ENCODE peak calls at places on chromosomes 7 and 10, in seven cellular contexts. E is RWPE2; F is lower lobe of right lung; R is brain microvascular endothelial cell; W is CD8-positive, alpha-beta T cell; X is heart right ventricle; M is DND-41. P is an unnamed sample.

GRCh38 chr10:119120413-119120867 is 16.5 kb downstream of the DENND10 start:
- DNase-seq in E (no peak), F (no peak), R (no peak), W (no peak), X (no peak), M (no peak), P (no peak)

GRCh38 chr7:134449596-134450194 is 9.2 kb downstream of the AKR1B1 start:
- DNase-seq in E (no peak), F (no peak), R (no peak), W (no peak), X (no peak), M (no peak), P (no peak)

GRCh38 chr10:123766761-123767160 is 100.6 kb downstream of the GPR26 start:
- DNase-seq in E (no peak), F (no peak), R (no peak), W (no peak), X (no peak), M (no peak), P (no peak)

GRCh38 chr7:48251766-48252165 is 80.5 kb downstream of the ABCA13 start:
- DNase-seq in E (no peak), F (no peak), R (no peak), W (no peak), X (no peak), M (no peak), P (no peak)

GRCh38 chr10:70250956-70251680 is 17.9 kb upstream of the PPA1 start:
- DNase-seq in E (no peak), F (no peak), R (no peak), W (no peak), X (no peak), M (no peak), P (no peak)

GRCh38 chr7:157502701-157503111 is 165.9 kb downstream of the DNAJB6 start:
- DNase-seq in E (no peak), F (no peak), R (peak), W (peak), X (peak), M (no peak), P (peak)

GRCh38 chr7:21617916-21618390 is 75.1 kb downstream of the DNAH11 start:
- DNase-seq in E (peak), F (peak), R (peak), W (no peak), X (peak), M (no peak), P (no peak)

GRCh38 chr10:3542185-3542611 is 242.8 kb downstream of the KLF6 start:
- DNase-seq in E (no peak), F (no peak), R (peak), W (no peak), X (no peak), M (no peak), P (no peak)

GRCh38 chr7:6155596-6155995 is 116.8 kb downstream of the CYTH3 start:
- DNase-seq in E (no peak), F (no peak), R (no peak), W (no peak), X (no peak), M (no peak), P (no peak)

GRCh38 chr10:31782701-31783100 is 145.9 kb downstream of the ARHGAP12 start:
- DNase-seq in E (no peak), F (no peak), R (no peak), W (no peak), X (no peak), M (no peak), P (no peak)

GRCh38 chr7:101516849-101517248 is 112.2 kb downstream of the MYL10 start:
- DNase-seq in E (no peak), F (no peak), R (no peak), W (no peak), X (no peak), M (no peak), P (no peak)

GRCh38 chr7:100689230-100690135 is 4.6 kb downstream of the GIGYF1 start:
- DNase-seq in E (no peak), F (no peak), R (no peak), W (no peak), X (no peak), M (no peak), P (no peak)

GRCh38 chr7:44158873-44159631 is 17.9 kb upstream of the MYL7 start:
- DNase-seq in E (no peak), F (no peak), R (no peak), W (no peak), X (no peak), M (no peak), P (no peak)

GRCh38 chr7:50614721-50615518 is 49.7 kb upstream of the DDC start:
- DNase-seq in E (no peak), F (no peak), R (no peak), W (no peak), X (no peak), M (peak), P (peak)

GRCh38 chr10:110404374-110404773 is 93.3 kb upstream of the DUSP5 start:
- DNase-seq in E (no peak), F (no peak), R (no peak), W (no peak), X (no peak), M (no peak), P (no peak)

GRCh38 chr7:155342313-155342712 is 44.6 kb downstream of the INSIG1 start:
- DNase-seq in E (no peak), F (peak), R (no peak), W (no peak), X (no peak), M (no peak), P (no peak)

GRCh38 chr10:46019541-46020343 is 10.7 kb downstream of the NCOA4 start:
- DNase-seq in E (no peak), F (no peak), R (no peak), W (no peak), X (peak), M (no peak), P (peak)

GRCh38 chr7:10034843-10035556 is 938.7 kb upstream of the PHF14 start:
- DNase-seq in E (no peak), F (no peak), R (no peak), W (no peak), X (no peak), M (no peak), P (no peak)

GRCh38 chr10:77357611-77358010 is 280.0 kb downstream of the KCNMA1 start:
- DNase-seq in E (no peak), F (no peak), R (no peak), W (no peak), X (no peak), M (no peak), P (no peak)

GRCh38 chr10:59362184-59362966 is at the start of gene FAM13C:
- DNase-seq in E (peak), F (peak), R (peak), W (no peak), X (peak), M (no peak), P (no peak)

GRCh38 chr10:76310681-76311080 is 879.3 kb downstream of the LRMDA start:
- DNase-seq in E (no peak), F (no peak), R (no peak), W (no peak), X (no peak), M (no peak), P (no peak)

GRCh38 chr10:19592276-19592675 is 224.0 kb upstream of the PLXDC2 start:
- DNase-seq in E (peak), F (no peak), R (peak), W (no peak), X (no peak), M (no peak), P (no peak)

GRCh38 chr10:75751232-75751631 is 319.8 kb downstream of the LRMDA start:
- DNase-seq in E (no peak), F (no peak), R (no peak), W (no peak), X (no peak), M (no peak), P (no peak)

GRCh38 chr7:96486681-96487080 is 164.8 kb upstream of the SLC25A13 start:
- DNase-seq in E (no peak), F (no peak), R (no peak), W (no peak), X (no peak), M (no peak), P (no peak)

GRCh38 chr7:55130554-55131198 is 111.9 kb downstream of the EGFR start:
- DNase-seq in E (no peak), F (no peak), R (peak), W (no peak), X (peak), M (no peak), P (peak)

GRCh38 chr7:47601119-47601880 is 19.4 kb upstream of the TNS3 start:
- DNase-seq in E (peak), F (no peak), R (peak), W (no peak), X (no peak), M (no peak), P (no peak)

GRCh38 chr10:28849309-28849708 is 172.0 kb downstream of the BAMBI start:
- DNase-seq in E (no peak), F (no peak), R (no peak), W (no peak), X (no peak), M (no peak), P (no peak)

GRCh38 chr7:83439021-83439420 is 209.9 kb downstream of the SEMA3E start:
- DNase-seq in E (no peak), F (no peak), R (no peak), W (no peak), X (no peak), M (no peak), P (no peak)

GRCh38 chr10:11863353-11864105 is 40.4 kb downstream of the PROSER2 start:
- DNase-seq in E (peak), F (no peak), R (no peak), W (peak), X (no peak), M (peak), P (peak)

GRCh38 chr7:26857534-26858228 is 6.7 kb downstream of the SKAP2 start:
- DNase-seq in E (no peak), F (peak), R (no peak), W (no peak), X (no peak), M (no peak), P (no peak)

GRCh38 chr10:14365231-14365744 is 34.6 kb upstream of the FRMD4A start:
- DNase-seq in E (no peak), F (no peak), R (no peak), W (no peak), X (no peak), M (no peak), P (no peak)

GRCh38 chr10:3054183-3054815 is 13.0 kb upstream of the PFKP start:
- DNase-seq in E (no peak), F (no peak), R (no peak), W (no peak), X (no peak), M (no peak), P (peak)

GRCh38 chr7:80078882-80079281 is 55.7 kb upstream of the GNAI1 start:
- DNase-seq in E (no peak), F (no peak), R (no peak), W (no peak), X (no peak), M (no peak), P (no peak)
- H3K4me3 ChIP-seq in E (no peak), F (no peak), R (no peak), W (no peak), X (no peak), M (no peak), P (no peak)

DNA sequence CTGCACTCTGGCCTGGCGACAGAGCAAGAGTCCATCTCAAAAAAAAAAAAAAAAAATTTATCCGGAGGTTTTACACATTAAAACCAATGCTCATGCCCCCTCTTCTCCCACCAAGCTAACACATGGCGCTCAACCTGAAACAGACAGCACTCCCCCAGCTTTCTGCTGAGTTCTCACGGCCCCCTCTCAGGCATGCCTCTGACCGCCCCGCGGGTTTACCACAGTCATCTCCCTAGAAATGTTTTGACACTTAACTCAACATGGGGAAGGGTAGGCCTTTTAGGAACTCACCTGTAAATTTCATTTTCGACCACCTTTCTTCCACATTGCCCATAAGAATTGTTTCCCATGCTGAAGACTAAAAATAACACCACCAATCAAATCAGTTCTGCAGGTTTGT is 9.3 kb downstream of the RCC1L start:
- DNase-seq in E (no peak), F (peak), R (no peak), W (no peak), X (no peak), M (no peak), P (no peak)
- H3K4me3 ChIP-seq in E (no peak), F (no peak), R (no peak), W (no peak), X (no peak), M (no peak), P (no peak)

GRCh38 chr7:122310119-122311021 is 5.8 kb upstream of the FEZF1 start:
- DNase-seq in E (no peak), F (peak), R (no peak), W (no peak), X (no peak), M (no peak), P (no peak)
- H3K4me3 ChIP-seq in E (peak), F (peak), R (peak), W (no peak), X (peak), M (no peak), P (no peak)

GRCh38 chr10:100826661-100826982 is 81.2 kb downstream of the PAX2 start:
- DNase-seq in E (no peak), F (no peak), R (no peak), W (no peak), X (no peak), M (no peak), P (no peak)

GRCh38 chr10:100828744-100829102 is 83.3 kb downstream of the PAX2 start:
- DNase-seq in E (no peak), F (no peak), R (no peak), W (peak), X (no peak), M (no peak), P (no peak)

GRCh38 chr10:100827819-100828743 is 82.7 kb downstream of the PAX2 start:
- DNase-seq in E (no peak), F (no peak), R (no peak), W (peak), X (no peak), M (no peak), P (no peak)

GRCh38 chr10:100825946-100826660 is 80.7 kb downstream of the PAX2 start:
- DNase-seq in E (no peak), F (peak), R (no peak), W (no peak), X (no peak), M (no peak), P (no peak)

DNA sequence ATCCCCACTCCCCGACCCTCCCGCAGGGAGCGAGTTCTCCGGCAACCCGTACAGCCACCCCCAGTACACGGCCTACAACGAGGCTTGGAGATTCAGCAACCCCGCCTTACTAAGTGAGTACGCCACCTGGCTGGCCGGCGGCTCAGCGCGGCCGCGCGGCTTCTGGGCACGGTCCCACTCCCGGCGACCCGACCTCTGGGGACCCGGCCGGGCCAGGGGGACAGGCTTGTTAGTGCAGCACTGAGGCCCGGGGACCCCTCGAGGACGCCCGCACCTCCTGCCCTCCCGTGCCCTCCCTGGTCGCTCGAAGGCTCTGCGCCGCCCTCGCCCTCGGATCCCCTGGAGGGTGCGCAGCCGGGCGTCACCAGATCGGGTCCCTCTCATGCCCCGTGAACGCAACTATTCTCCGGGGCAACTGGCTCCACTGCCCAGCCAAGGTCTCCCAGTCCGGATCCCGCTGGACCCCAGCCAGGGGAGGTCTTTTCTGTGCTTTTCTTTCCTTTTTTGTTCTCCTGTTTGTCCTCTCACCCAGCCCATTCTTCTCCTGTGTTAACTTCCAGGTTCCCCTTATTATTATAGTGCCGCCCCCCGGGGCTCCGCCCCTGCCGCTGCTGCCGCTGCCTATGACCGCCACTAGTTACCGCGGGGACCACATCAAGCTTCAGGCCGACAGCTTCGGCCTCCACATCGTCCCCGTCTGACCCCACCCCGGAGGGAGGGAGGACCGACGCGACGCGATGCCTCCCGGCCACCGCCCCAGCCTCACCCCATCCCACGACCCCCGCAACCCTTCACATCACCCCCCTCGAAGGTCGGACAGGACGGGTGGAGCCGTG is 81.8 kb downstream of the PAX2 start:
- DNase-seq in E (no peak), F (no peak), R (no peak), W (peak), X (no peak), M (no peak), P (no peak)
- H3K4me3 ChIP-seq in E (peak), F (peak), R (no peak), W (peak), X (peak), M (no peak), P (no peak)

GRCh38 chr10:87623191-87623590 is 36.5 kb upstream of the PAPSS2 start:
- DNase-seq in E (no peak), F (no peak), R (no peak), W (no peak), X (no peak), M (no peak), P (no peak)

GRCh38 chr10:87619705-87620104 is 40.0 kb upstream of the PAPSS2 start:
- DNase-seq in E (no peak), F (peak), R (no peak), W (no peak), X (no peak), M (no peak), P (no peak)

GRCh38 chr10:87626422-87626892 is 33.2 kb upstream of the PAPSS2 start:
- DNase-seq in E (no peak), F (peak), R (no peak), W (no peak), X (no peak), M (no peak), P (no peak)

GRCh38 chr10:87622290-87623004 is 37.2 kb upstream of the PAPSS2 start:
- DNase-seq in E (no peak), F (no peak), R (no peak), W (no peak), X (no peak), M (no peak), P (peak)

GRCh38 chr10:87625658-87626057 is 34.0 kb upstream of the PAPSS2 start:
- DNase-seq in E (no peak), F (no peak), R (no peak), W (no peak), X (no peak), M (no peak), P (no peak)
- H3K4me3 ChIP-seq in E (no peak), F (no peak), R (no peak), W (no peak), X (no peak), M (no peak), P (no peak)

P was measured in Jurkat, Clone E6-1.